ENCODE peak calls at places on chromosomes 6 and 20, in nine cellular contexts. One of them, this sample, is unnamed.
A peak's percentile ranks its signal among the peaks of the same experiment; 100 is the strongest.

GRCh38 chr6:6379573-6379972 is 59.1 kb upstream of the F13A1 start:
- DNase-seq in ovary: no peak
- DNase-seq in WERI-Rb-1: no peak
- DNase-seq in upper lobe of left lung: no peak
- DNase-seq in transverse colon: no peak
- DNase-seq in endothelial cell of umbilical vein: no peak
- DNase-seq in breast epithelium: no peak
- DNase-seq in stomach: no peak
- DNase-seq in spleen: no peak
- DNase-seq in this sample: no peak

GRCh38 chr6:63635165-63635562 is 438 bp upstream of the PHF3 start:
- DNase-seq in endothelial cell of umbilical vein: no peak
- DNase-seq in WERI-Rb-1: no peak
- DNase-seq in upper lobe of left lung: no peak
- DNase-seq in spleen: no peak
- DNase-seq in stomach: no peak
- DNase-seq in ovary: no peak
- DNase-seq in transverse colon: no peak
- DNase-seq in breast epithelium: no peak
- DNase-seq in this sample: no peak

GRCh38 chr6:158830736-158831135 is 11.6 kb upstream of the EZR start:
- DNase-seq in stomach: no peak
- DNase-seq in ovary: no peak
- DNase-seq in spleen: no peak
- DNase-seq in WERI-Rb-1: no peak
- DNase-seq in transverse colon: no peak
- DNase-seq in upper lobe of left lung: no peak
- DNase-seq in breast epithelium: no peak
- DNase-seq in endothelial cell of umbilical vein: no peak
- DNase-seq in this sample: no peak

GRCh38 chr6:135743476-135743875 is 108.0 kb upstream of the PDE7B start:
- DNase-seq in ovary: no peak
- DNase-seq in transverse colon: no peak
- DNase-seq in spleen: no peak
- DNase-seq in endothelial cell of umbilical vein: no peak
- DNase-seq in breast epithelium: no peak
- DNase-seq in WERI-Rb-1: no peak
- DNase-seq in upper lobe of left lung: no peak
- DNase-seq in stomach: no peak
- DNase-seq in this sample: no peak

GRCh38 chr6:108492131-108492766 is 68.5 kb upstream of the FOXO3 start:
- DNase-seq in transverse colon: no peak
- DNase-seq in breast epithelium: no peak
- DNase-seq in spleen: no peak
- DNase-seq in stomach: no peak
- DNase-seq in ovary: no peak
- DNase-seq in WERI-Rb-1: peak; percentile 9
- DNase-seq in endothelial cell of umbilical vein: peak; percentile 77
- DNase-seq in upper lobe of left lung: no peak
- DNase-seq in this sample: peak; percentile 26

GRCh38 chr6:137387365-137387764 is 106.8 kb downstream of the OLIG3 start:
- DNase-seq in stomach: no peak
- DNase-seq in endothelial cell of umbilical vein: no peak
- DNase-seq in breast epithelium: no peak
- DNase-seq in spleen: no peak
- DNase-seq in upper lobe of left lung: no peak
- DNase-seq in ovary: no peak
- DNase-seq in transverse colon: no peak
- DNase-seq in WERI-Rb-1: no peak
- DNase-seq in this sample: no peak

GRCh38 chr6:142943746-142944125 is 1.2 kb downstream of the HIVEP2 start:
- DNase-seq in upper lobe of left lung: no peak
- DNase-seq in spleen: peak; percentile 78
- DNase-seq in WERI-Rb-1: no peak
- DNase-seq in stomach: no peak
- DNase-seq in breast epithelium: no peak
- DNase-seq in transverse colon: peak; percentile 19
- DNase-seq in endothelial cell of umbilical vein: peak; percentile 38
- DNase-seq in ovary: peak; percentile 17
- DNase-seq in this sample: peak; percentile 74

GRCh38 chr20:61864481-61864880 is 201.2 kb downstream of the TAF4 start:
- DNase-seq in upper lobe of left lung: peak; percentile 79
- DNase-seq in stomach: no peak
- DNase-seq in WERI-Rb-1: no peak
- DNase-seq in endothelial cell of umbilical vein: no peak
- DNase-seq in spleen: no peak
- DNase-seq in ovary: no peak
- DNase-seq in breast epithelium: no peak
- DNase-seq in transverse colon: no peak
- DNase-seq in this sample: no peak

GRCh38 chr20:50575869-50576720 is 65.9 kb downstream of the PTPN1 start:
- DNase-seq in ovary: peak; percentile 70
- DNase-seq in stomach: peak; percentile 77
- DNase-seq in endothelial cell of umbilical vein: peak; percentile 61
- DNase-seq in transverse colon: peak; percentile 78
- DNase-seq in WERI-Rb-1: peak; percentile 66
- DNase-seq in breast epithelium: no peak
- DNase-seq in upper lobe of left lung: peak; percentile 81
- DNase-seq in spleen: peak; percentile 88
- DNase-seq in this sample: peak; percentile 60

GRCh38 chr20:62030834-62031434 is 34.7 kb downstream of the TAF4 start:
- DNase-seq in breast epithelium: no peak
- DNase-seq in WERI-Rb-1: no peak
- DNase-seq in endothelial cell of umbilical vein: no peak
- DNase-seq in upper lobe of left lung: peak; percentile 55
- DNase-seq in transverse colon: no peak
- DNase-seq in ovary: no peak
- DNase-seq in spleen: no peak
- DNase-seq in stomach: no peak
- DNase-seq in this sample: peak; percentile 35

GRCh38 chr6:137856138-137856898 is 10.7 kb upstream of the TNFAIP3 start:
- DNase-seq in breast epithelium: no peak
- DNase-seq in ovary: no peak
- DNase-seq in WERI-Rb-1: no peak
- DNase-seq in transverse colon: no peak
- DNase-seq in upper lobe of left lung: no peak
- DNase-seq in spleen: no peak
- DNase-seq in stomach: no peak
- DNase-seq in endothelial cell of umbilical vein: peak; percentile 77
- DNase-seq in this sample: no peak

GRCh38 chr6:168440520-168441433 is at the start of gene SMOC2:
- DNase-seq in ovary: peak; percentile 77
- DNase-seq in WERI-Rb-1: peak; percentile 67
- DNase-seq in spleen: no peak
- DNase-seq in endothelial cell of umbilical vein: no peak
- DNase-seq in upper lobe of left lung: peak; percentile 85
- DNase-seq in transverse colon: peak; percentile 52
- DNase-seq in stomach: no peak
- DNase-seq in breast epithelium: no peak
- DNase-seq in this sample: no peak

GRCh38 chr6:26570027-26570809 is 26.5 kb upstream of the ABT1 start:
- DNase-seq in endothelial cell of umbilical vein: no peak
- DNase-seq in WERI-Rb-1: no peak
- DNase-seq in breast epithelium: no peak
- DNase-seq in stomach: no peak
- DNase-seq in upper lobe of left lung: no peak
- DNase-seq in transverse colon: no peak
- DNase-seq in ovary: no peak
- DNase-seq in spleen: peak; percentile 60
- DNase-seq in this sample: no peak

GRCh38 chr6:34132486-34133185 is 13.3 kb downstream of the GRM4 start:
- DNase-seq in transverse colon: no peak
- DNase-seq in endothelial cell of umbilical vein: peak; percentile 28
- DNase-seq in spleen: no peak
- DNase-seq in stomach: no peak
- DNase-seq in ovary: no peak
- DNase-seq in breast epithelium: no peak
- DNase-seq in upper lobe of left lung: no peak
- DNase-seq in WERI-Rb-1: no peak
- DNase-seq in this sample: no peak

GRCh38 chr6:82364087-82365010 is 732 bp downstream of the TPBG start:
- DNase-seq in ovary: peak; percentile 29
- DNase-seq in breast epithelium: peak; percentile 67
- DNase-seq in transverse colon: peak; percentile 46
- DNase-seq in spleen: peak; percentile 76
- DNase-seq in upper lobe of left lung: peak; percentile 89
- DNase-seq in endothelial cell of umbilical vein: peak; percentile 13
- DNase-seq in WERI-Rb-1: peak; percentile 63
- DNase-seq in stomach: peak; percentile 49
- DNase-seq in this sample: no peak

GRCh38 chr6:37822851-37823682 is 3.5 kb downstream of the ZFAND3 start:
- DNase-seq in WERI-Rb-1: no peak
- DNase-seq in upper lobe of left lung: no peak
- DNase-seq in spleen: no peak
- DNase-seq in endothelial cell of umbilical vein: peak; percentile 68
- DNase-seq in breast epithelium: no peak
- DNase-seq in transverse colon: peak; percentile 89
- DNase-seq in stomach: peak; percentile 79
- DNase-seq in ovary: no peak
- DNase-seq in this sample: no peak

GRCh38 chr6:6492675-6493074 is 95.8 kb upstream of the LY86 start:
- DNase-seq in stomach: no peak
- DNase-seq in breast epithelium: no peak
- DNase-seq in endothelial cell of umbilical vein: no peak
- DNase-seq in WERI-Rb-1: no peak
- DNase-seq in spleen: no peak
- DNase-seq in upper lobe of left lung: no peak
- DNase-seq in transverse colon: no peak
- DNase-seq in ovary: no peak
- DNase-seq in this sample: no peak

GRCh38 chr6:35742842-35743241 is 6.0 kb downstream of the ARMC12 start:
- DNase-seq in WERI-Rb-1: no peak
- DNase-seq in breast epithelium: peak; percentile 2
- DNase-seq in transverse colon: no peak
- DNase-seq in endothelial cell of umbilical vein: no peak
- DNase-seq in stomach: no peak
- DNase-seq in spleen: no peak
- DNase-seq in ovary: no peak
- DNase-seq in upper lobe of left lung: no peak
- DNase-seq in this sample: no peak

DNA sequence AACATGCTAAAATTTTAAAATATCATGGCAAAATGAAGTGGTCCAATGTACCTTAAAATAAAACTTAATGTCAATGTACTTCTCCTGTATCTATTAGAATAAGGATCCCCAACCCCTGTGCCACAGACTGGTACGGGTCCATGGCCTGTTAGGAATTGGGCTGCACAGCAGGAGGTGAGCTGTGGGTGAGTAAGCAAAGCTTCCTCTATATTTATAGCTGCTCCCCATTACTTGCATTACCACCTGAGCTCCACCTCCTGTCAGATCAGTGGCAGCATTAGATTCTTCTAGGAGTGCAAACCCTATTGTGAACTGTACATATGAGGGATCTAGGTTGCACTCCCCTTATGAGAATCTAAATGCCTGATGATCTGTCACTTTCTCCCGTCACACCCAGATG is 86.0 kb downstream of the SLC16A10 start:
- DNase-seq in WERI-Rb-1: peak; percentile 65
- DNase-seq in transverse colon: no peak
- DNase-seq in breast epithelium: no peak
- DNase-seq in stomach: no peak
- DNase-seq in ovary: no peak
- DNase-seq in spleen: no peak
- DNase-seq in endothelial cell of umbilical vein: no peak
- DNase-seq in upper lobe of left lung: no peak
- DNase-seq in this sample: no peak
- H3K27ac ChIP-seq in WERI-Rb-1: peak overlapping the region; percentile 13
- H3K27ac ChIP-seq in transverse colon: no peak overlapping the region
- H3K27ac ChIP-seq in breast epithelium: no peak overlapping the region
- H3K27ac ChIP-seq in stomach: no peak overlapping the region
- H3K27ac ChIP-seq in ovary: no peak overlapping the region
- H3K27ac ChIP-seq in spleen: no peak overlapping the region
- H3K27ac ChIP-seq in endothelial cell of umbilical vein: no peak overlapping the region
- H3K27ac ChIP-seq in upper lobe of left lung: no peak overlapping the region
- H3K27ac ChIP-seq in this sample: peak overlapping the region; percentile 51

GRCh38 chr20:49165611-49166010 is 22.5 kb downstream of the STAU1 start:
- DNase-seq in ovary: no peak
- DNase-seq in spleen: no peak
- DNase-seq in breast epithelium: no peak
- DNase-seq in upper lobe of left lung: no peak
- DNase-seq in transverse colon: no peak
- DNase-seq in stomach: no peak
- DNase-seq in endothelial cell of umbilical vein: no peak
- DNase-seq in WERI-Rb-1: no peak
- DNase-seq in this sample: no peak

GRCh38 chr20:49161428-49162152 is 26.5 kb downstream of the STAU1 start:
- DNase-seq in stomach: no peak
- DNase-seq in breast epithelium: no peak
- DNase-seq in endothelial cell of umbilical vein: no peak
- DNase-seq in transverse colon: no peak
- DNase-seq in upper lobe of left lung: no peak
- DNase-seq in WERI-Rb-1: no peak
- DNase-seq in spleen: no peak
- DNase-seq in ovary: no peak
- DNase-seq in this sample: no peak

GRCh38 chr20:49166534-49167449 is 21.3 kb downstream of the STAU1 start:
- DNase-seq in breast epithelium: no peak
- DNase-seq in ovary: no peak
- DNase-seq in upper lobe of left lung: no peak
- DNase-seq in WERI-Rb-1: no peak
- DNase-seq in endothelial cell of umbilical vein: no peak
- DNase-seq in stomach: no peak
- DNase-seq in transverse colon: no peak
- DNase-seq in spleen: no peak
- DNase-seq in this sample: no peak

GRCh38 chr20:49160057-49160929 is 27.8 kb downstream of the STAU1 start:
- DNase-seq in endothelial cell of umbilical vein: no peak
- DNase-seq in upper lobe of left lung: no peak
- DNase-seq in ovary: no peak
- DNase-seq in transverse colon: no peak
- DNase-seq in stomach: no peak
- DNase-seq in breast epithelium: no peak
- DNase-seq in spleen: no peak
- DNase-seq in WERI-Rb-1: no peak
- DNase-seq in this sample: no peak

GRCh38 chr20:49163696-49164095 is 24.4 kb downstream of the STAU1 start:
- DNase-seq in breast epithelium: no peak
- DNase-seq in spleen: no peak
- DNase-seq in ovary: no peak
- DNase-seq in transverse colon: no peak
- DNase-seq in stomach: no peak
- DNase-seq in WERI-Rb-1: no peak
- DNase-seq in upper lobe of left lung: no peak
- DNase-seq in endothelial cell of umbilical vein: no peak
- DNase-seq in this sample: no peak
- H3K36me3 ChIP-seq in breast epithelium: no peaks in the 10 kb centered on the region
- H3K36me3 ChIP-seq in spleen: no peaks in the 10 kb centered on the region
- H3K36me3 ChIP-seq in ovary: no peaks in the 10 kb centered on the region
- H3K36me3 ChIP-seq in transverse colon: peaks cover 22% of the 10 kb centered on the region
- H3K36me3 ChIP-seq in stomach: peaks cover 41% of the 10 kb centered on the region
- H3K36me3 ChIP-seq in WERI-Rb-1: peaks cover 52% of the 10 kb centered on the region
- H3K36me3 ChIP-seq in upper lobe of left lung: no peaks in the 10 kb centered on the region
- H3K36me3 ChIP-seq in endothelial cell of umbilical vein: peaks cover 2% of the 10 kb centered on the region
- H3K36me3 ChIP-seq in this sample: peaks cover 22% of the 10 kb centered on the region

GRCh38 chr6:2237001-2237400 is 8.4 kb downstream of the GMDS start:
- DNase-seq in ovary: no peak
- DNase-seq in WERI-Rb-1: no peak
- DNase-seq in stomach: no peak
- DNase-seq in upper lobe of left lung: no peak
- DNase-seq in spleen: no peak
- DNase-seq in endothelial cell of umbilical vein: peak; percentile 87
- DNase-seq in transverse colon: no peak
- DNase-seq in breast epithelium: no peak
- DNase-seq in this sample: no peak
- H3K27ac ChIP-seq in ovary: no peak overlapping the region
- H3K27ac ChIP-seq in WERI-Rb-1: no peak overlapping the region
- H3K27ac ChIP-seq in stomach: peak overlapping the region; percentile 18
- H3K27ac ChIP-seq in upper lobe of left lung: no peak overlapping the region
- H3K27ac ChIP-seq in spleen: no peak overlapping the region
- H3K27ac ChIP-seq in endothelial cell of umbilical vein: peak overlapping the region; percentile 40
- H3K27ac ChIP-seq in transverse colon: no peak overlapping the region
- H3K27ac ChIP-seq in breast epithelium: no peak overlapping the region
- H3K27ac ChIP-seq in this sample: no peak overlapping the region

GRCh38 chr20:47694021-47694818 is 91.1 kb downstream of the SULF2 start:
- DNase-seq in WERI-Rb-1: no peak
- DNase-seq in endothelial cell of umbilical vein: no peak
- DNase-seq in spleen: no peak
- DNase-seq in transverse colon: no peak
- DNase-seq in breast epithelium: no peak
- DNase-seq in ovary: no peak
- DNase-seq in upper lobe of left lung: peak; percentile 58
- DNase-seq in stomach: no peak
- DNase-seq in this sample: no peak
- H3K36me3 ChIP-seq in WERI-Rb-1: no peaks in the 10 kb centered on the region
- H3K36me3 ChIP-seq in endothelial cell of umbilical vein: no peaks in the 10 kb centered on the region
- H3K36me3 ChIP-seq in spleen: no peaks in the 10 kb centered on the region
- H3K36me3 ChIP-seq in transverse colon: no peaks in the 10 kb centered on the region
- H3K36me3 ChIP-seq in breast epithelium: no peaks in the 10 kb centered on the region
- H3K36me3 ChIP-seq in ovary: no peaks in the 10 kb centered on the region
- H3K36me3 ChIP-seq in upper lobe of left lung: no peaks in the 10 kb centered on the region
- H3K36me3 ChIP-seq in stomach: peaks cover 16% of the 10 kb centered on the region
- H3K36me3 ChIP-seq in this sample: no peaks in the 10 kb centered on the region

This sample was measured in CD4-positive, CD25-positive, alpha-beta regulatory T cell.